ENCODE peak calls at places on chromosomes 1 and 21, in six cellular contexts. R, M, E, C, B and L are unnamed samples.

GRCh38 chr1:182377175-182377574 is 14.4 kb downstream of the GLUL start:
- DNase-seq in R (no peak), M (no peak), E (peak; percentile 53), C (no peak), B (no peak), L (no peak)

GRCh38 chr1:172320723-172321122 is 99.8 kb upstream of the C1orf105 start:
- DNase-seq in R (peak; percentile 83), M (no peak), E (no peak), C (peak; percentile 61), B (no peak), L (no peak)

GRCh38 chr1:200969726-200970521 is 53.6 kb downstream of the KIF21B start:
- DNase-seq in R (no peak), M (no peak), E (no peak), C (no peak), B (no peak), L (no peak)

GRCh38 chr1:44707959-44708831 is 22.8 kb downstream of the RNU5D-1 start:
- DNase-seq in R (peak; percentile 47), M (no peak), E (no peak), C (peak; percentile 76), B (no peak), L (no peak)

GRCh38 chr1:14110040-14110439 is 410.1 kb downstream of the PRDM2 start:
- DNase-seq in R (no peak), M (no peak), E (no peak), C (no peak), B (no peak), L (no peak)

GRCh38 chr1:226059709-226060108 is 2.8 kb upstream of the H3-3A start:
- DNase-seq in R (no peak), M (no peak), E (no peak), C (no peak), B (no peak), L (no peak)

GRCh38 chr1:63626222-63626621 is 33.0 kb downstream of the PGM1 start:
- DNase-seq in R (no peak), M (no peak), E (no peak), C (peak; percentile 21), B (no peak), L (no peak)

GRCh38 chr21:44761011-44761729 is 40.5 kb downstream of the UBE2G2 start:
- DNase-seq in R (no peak), M (peak; percentile 40), E (no peak), C (no peak), B (no peak), L (no peak)

GRCh38 chr1:117561551-117561950 is 44.3 kb upstream of the TENT5C start:
- DNase-seq in R (no peak), M (no peak), E (no peak), C (no peak), B (no peak), L (no peak)

GRCh38 chr1:22283596-22283995 is 140.7 kb upstream of the WNT4 start:
- DNase-seq in R (no peak), M (peak; percentile 29), E (no peak), C (no peak), B (no peak), L (no peak)

GRCh38 chr1:202016022-202016624 is 5.7 kb downstream of the ELF3 start:
- DNase-seq in R (peak; percentile 31), M (no peak), E (no peak), C (peak; percentile 56), B (no peak), L (no peak)

GRCh38 chr1:228366851-228367741 is 39.5 kb downstream of the TRIM11 start:
- DNase-seq in R (no peak), M (no peak), E (no peak), C (no peak), B (no peak), L (no peak)

GRCh38 chr1:204520834-204521709 is 4.9 kb downstream of the MDM4 start:
- DNase-seq in R (peak; percentile 84), M (no peak), E (no peak), C (peak; percentile 86), B (no peak), L (peak; percentile 55)

GRCh38 chr1:23449918-23450317 is 25.4 kb upstream of the TCEA3 start:
- DNase-seq in R (no peak), M (no peak), E (no peak), C (no peak), B (no peak), L (no peak)

GRCh38 chr1:33370827-33371226 is 49.9 kb upstream of the A3GALT2 start:
- DNase-seq in R (no peak), M (no peak), E (no peak), C (no peak), B (no peak), L (no peak)

GRCh38 chr1:27970401-27970800 is 10.6 kb downstream of the XKR8 start:
- DNase-seq in R (peak; percentile 94), M (peak; percentile 37), E (no peak), C (peak; percentile 87), B (no peak), L (no peak)

GRCh38 chr1:203017061-203017460 is 9.2 kb upstream of the PPFIA4 start:
- DNase-seq in R (no peak), M (no peak), E (no peak), C (no peak), B (no peak), L (no peak)

GRCh38 chr1:231776006-231776707 is 149.6 kb downstream of the DISC1 start:
- DNase-seq in R (peak; percentile 94), M (no peak), E (no peak), C (peak; percentile 64), B (no peak), L (no peak)

GRCh38 chr1:150233359-150234308 is 2.3 kb downstream of the ANP32E start:
- DNase-seq in R (peak; percentile 13), M (peak; percentile 27), E (no peak), C (no peak), B (no peak), L (no peak)

GRCh38 chr1:24060482-24060881 is 51.5 kb downstream of the MYOM3 start:
- DNase-seq in R (no peak), M (no peak), E (no peak), C (no peak), B (no peak), L (no peak)

GRCh38 chr1:21912038-21912758 is 24.9 kb downstream of the HSPG2 start:
- DNase-seq in R (no peak), M (no peak), E (no peak), C (no peak), B (no peak), L (no peak)

GRCh38 chr1:22350987-22351756 is 100.5 kb upstream of the ZBTB40 start:
- DNase-seq in R (no peak), M (no peak), E (no peak), C (no peak), B (no peak), L (no peak)

GRCh38 chr21:44533891-44534627 is 5.9 kb downstream of the KRTAP10-1 start:
- DNase-seq in R (no peak), M (peak; percentile 27), E (peak; percentile 5), C (no peak), B (no peak), L (no peak)

GRCh38 chr1:77394166-77394565 is 112.3 kb downstream of the AK5 start:
- DNase-seq in R (peak; percentile 85), M (no peak), E (no peak), C (peak; percentile 39), B (no peak), L (no peak)

DNA sequence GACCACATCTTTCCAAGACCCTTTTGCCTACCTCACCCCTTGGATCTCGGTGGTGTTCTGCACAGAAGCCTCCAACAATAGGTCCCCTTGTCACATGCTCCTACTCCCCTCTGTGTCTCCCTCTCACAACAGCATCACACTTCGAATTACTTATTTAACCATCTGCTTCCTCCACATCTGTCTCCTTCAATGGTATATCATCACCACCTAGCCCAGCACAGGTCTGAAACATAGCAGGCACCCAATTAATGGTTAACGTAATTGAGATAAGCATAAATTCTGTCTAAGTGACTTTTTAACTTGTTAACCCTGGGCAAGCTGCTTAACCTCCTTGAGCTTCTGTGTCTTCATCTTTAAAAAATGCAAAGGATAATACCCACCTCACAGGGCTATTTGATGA is 100.3 kb upstream of the BARHL2 start:
- DNase-seq in R (no peak), M (no peak), E (no peak), C (no peak), B (no peak), L (no peak)
- TF ChIP-seq CTCF in R (no peak), M (no peak), E (no peak), C (no peak), B (no peak), L (no peak)

GRCh38 chr1:161736332-161736969 is 13.1 kb upstream of the DUSP12 start:
- DNase-seq in R (no peak), M (no peak), E (peak; percentile 36), C (no peak), B (no peak), L (no peak)

GRCh38 chr1:161739865-161740566 is 9.6 kb upstream of the DUSP12 start:
- DNase-seq in R (no peak), M (no peak), E (no peak), C (no peak), B (no peak), L (no peak)

GRCh38 chr1:161737625-161738024 is 12.0 kb upstream of the DUSP12 start:
- DNase-seq in R (no peak), M (no peak), E (no peak), C (no peak), B (no peak), L (no peak)

GRCh38 chr1:161740871-161741270 is 8.7 kb upstream of the DUSP12 start:
- DNase-seq in R (no peak), M (no peak), E (no peak), C (no peak), B (no peak), L (no peak)

DNA sequence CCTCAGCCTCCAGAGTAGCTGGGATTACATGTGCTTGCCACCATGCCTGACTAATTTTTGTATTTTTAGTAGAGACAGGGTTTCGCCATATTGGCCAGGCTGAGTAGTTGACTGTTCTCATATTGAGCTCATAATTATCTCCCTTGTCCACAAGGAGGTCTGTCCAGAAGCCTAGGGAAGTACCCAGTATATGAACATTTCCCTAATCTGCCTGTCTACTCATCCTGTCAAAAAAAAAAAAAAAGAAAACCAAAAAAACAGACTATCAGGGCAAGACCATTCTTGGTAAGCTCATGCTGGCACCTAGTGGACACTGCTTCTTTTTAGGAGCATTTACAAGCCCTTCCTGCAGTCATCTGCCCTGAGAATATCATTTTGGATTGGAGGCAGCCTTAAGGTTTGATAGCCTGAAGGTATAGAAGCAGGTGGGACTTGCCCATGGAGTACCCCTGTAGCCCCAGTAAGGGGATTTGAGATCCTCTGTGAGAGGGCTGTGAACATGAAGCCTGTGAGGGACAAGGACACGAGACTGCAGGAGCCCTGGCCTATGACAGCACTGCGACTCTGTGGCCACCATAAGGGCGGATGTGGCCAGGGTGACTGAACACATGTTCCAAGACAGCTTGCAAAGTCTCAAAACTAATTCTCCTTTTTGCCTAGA is 10.8 kb upstream of the DUSP12 start:
- DNase-seq in R (peak; percentile 74), M (no peak), E (peak; percentile 45), C (peak; percentile 91), B (no peak), L (no peak)
- TF ChIP-seq CTCF in R (peak; percentile 54), M (peak; percentile 65), E (peak; percentile 60), C (peak; percentile 71), B (no peak), L (peak; percentile 51)

GRCh38 chr1:36471830-36472641 is 7.9 kb upstream of the MRPS15 start:
- DNase-seq in R (no peak), M (no peak), E (no peak), C (peak; percentile 16), B (no peak), L (no peak)
- TF ChIP-seq CTCF in R (no peak), M (no peak), E (no peak), C (no peak), B (no peak), L (no peak)

DNA sequence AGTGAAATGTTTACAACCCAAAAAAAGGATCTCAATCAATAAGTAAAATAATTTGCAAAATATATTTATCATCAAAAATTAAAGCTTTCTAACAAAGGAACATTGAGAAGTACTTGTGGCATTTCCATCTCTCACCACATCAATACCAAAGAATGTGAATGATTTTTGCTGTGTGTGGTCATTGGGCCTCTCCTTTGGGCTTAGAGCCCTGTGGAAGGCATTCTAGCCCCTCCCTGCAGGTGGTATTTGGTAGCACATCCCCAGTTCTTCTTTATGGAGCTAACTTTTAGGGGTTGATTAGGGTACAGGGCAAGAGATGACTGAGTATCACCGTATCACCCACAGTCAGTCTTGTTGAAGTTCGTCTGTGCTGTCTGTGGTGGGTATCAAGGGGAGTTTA is 294.1 kb upstream of the SGIP1 start:
- DNase-seq in R (peak; percentile 40), M (no peak), E (no peak), C (peak; percentile 38), B (no peak), L (no peak)
- TF ChIP-seq CTCF in R (no peak), M (peak; percentile 34), E (no peak), C (peak; percentile 13), B (no peak), L (no peak)